ENCODE peak calls at places on chromosomes 4 and X, in six cellular contexts. K, A, O, V, E and Y are unnamed samples.

GRCh38 chr4:145487626-145488025 is 6.0 kb downstream of the SMAD1 start:
- DNase-seq in K (no peak), A (no peak), O (peak; percentile 35), V (no peak), E (no peak), Y (no peak)

GRCh38 chr4:1479454-1479853 is 73.2 kb upstream of the NKX1-1 start:
- DNase-seq in K (no peak), A (no peak), O (no peak), V (no peak), E (no peak), Y (no peak)

GRCh38 chrX:112642349-112642748 is 37.4 kb downstream of the LHFPL1 start:
- DNase-seq in K (no peak), A (peak; percentile 63), O (peak; percentile 8), V (peak; percentile 21), E (peak; percentile 69), Y (no peak)

GRCh38 chrX:95949588-95949987 is 735.1 kb upstream of the DIAPH2 start:
- DNase-seq in K (no peak), A (no peak), O (no peak), V (no peak), E (no peak), Y (peak; percentile 36)

GRCh38 chr4:80097395-80098177 is 24.6 kb upstream of the ANTXR2 start:
- DNase-seq in K (peak; percentile 10), A (peak; percentile 90), O (no peak), V (peak; percentile 90), E (peak; percentile 86), Y (no peak)

GRCh38 chr4:45317276-45317675 is 590.9 kb upstream of the GNPDA2 start:
- DNase-seq in K (peak; percentile 23), A (peak; percentile 1), O (no peak), V (peak; percentile 4), E (no peak), Y (no peak)

GRCh38 chrX:40146471-40147398 is 49.0 kb upstream of the BCOR start:
- DNase-seq in K (no peak), A (peak; percentile 67), O (no peak), V (no peak), E (no peak), Y (no peak)

GRCh38 chrX:116241001-116241400 is 70.5 kb downstream of the AGTR2 start:
- DNase-seq in K (no peak), A (no peak), O (no peak), V (no peak), E (no peak), Y (no peak)

GRCh38 chrX:67917412-67918010 is 373.7 kb downstream of the AR start:
- DNase-seq in K (no peak), A (no peak), O (no peak), V (no peak), E (no peak), Y (no peak)

GRCh38 chr4:154574311-154574710 is 11.5 kb downstream of the FGB start:
- DNase-seq in K (no peak), A (no peak), O (no peak), V (no peak), E (no peak), Y (no peak)

GRCh38 chr4:112296949-112297483 is at the start of gene ALPK1:
- DNase-seq in K (peak; percentile 71), A (peak; percentile 92), O (no peak), V (peak; percentile 70), E (peak; percentile 92), Y (peak; percentile 52)

GRCh38 chrX:5526191-5526590 is 702.5 kb downstream of the NLGN4X start:
- DNase-seq in K (no peak), A (no peak), O (no peak), V (no peak), E (no peak), Y (no peak)

GRCh38 chr4:150256841-150257273 is 178.6 kb downstream of the DCLK2 start:
- DNase-seq in K (no peak), A (no peak), O (no peak), V (no peak), E (no peak), Y (peak; percentile 67)

GRCh38 chrX:18964026-18964425 is 19.9 kb downstream of the PHKA2 start:
- DNase-seq in K (no peak), A (no peak), O (no peak), V (no peak), E (no peak), Y (no peak)

GRCh38 chr4:80615099-80615498 is 279.6 kb downstream of the CFAP299 start:
- DNase-seq in K (no peak), A (no peak), O (no peak), V (no peak), E (no peak), Y (no peak)

GRCh38 chr4:55089922-55090321 is 35.5 kb downstream of the KDR start:
- DNase-seq in K (no peak), A (no peak), O (no peak), V (no peak), E (no peak), Y (no peak)

GRCh38 chr4:10605746-10606482 is 78.7 kb downstream of the CLNK start:
- DNase-seq in K (no peak), A (peak; percentile 64), O (no peak), V (no peak), E (no peak), Y (peak; percentile 55)

GRCh38 chrX:65987856-65988255 is 52.0 kb downstream of the VSIG4 start:
- DNase-seq in K (no peak), A (no peak), O (no peak), V (no peak), E (no peak), Y (no peak)

GRCh38 chr4:142129931-142130330 is 493.5 kb downstream of the IL15 start:
- DNase-seq in K (no peak), A (peak; percentile 4), O (no peak), V (no peak), E (no peak), Y (peak; percentile 14)

GRCh38 chr4:139943277-139943676 is 210.7 kb downstream of the MAML3 start:
- DNase-seq in K (no peak), A (no peak), O (no peak), V (no peak), E (no peak), Y (no peak)

GRCh38 chr4:140223056-140223810 is 69.2 kb upstream of the MAML3 start:
- DNase-seq in K (no peak), A (peak; percentile 41), O (no peak), V (peak; percentile 43), E (no peak), Y (no peak)

GRCh38 chrX:44570524-44570923 is 27.9 kb upstream of the FUNDC1 start:
- DNase-seq in K (no peak), A (peak; percentile 60), O (no peak), V (no peak), E (no peak), Y (no peak)

GRCh38 chr4:39044947-39045734 is 12.9 kb upstream of the TMEM156 start:
- DNase-seq in K (no peak), A (peak; percentile 70), O (no peak), V (no peak), E (peak; percentile 34), Y (no peak)

GRCh38 chrX:44431206-44431605 is 87.7 kb upstream of the EFHC2 start:
- DNase-seq in K (no peak), A (peak; percentile 49), O (no peak), V (peak; percentile 14), E (peak; percentile 43), Y (peak; percentile 49)

GRCh38 chr4:160826339-160826679 is 1337.5 kb downstream of the FSTL5 start:
- DNase-seq in K (no peak), A (no peak), O (no peak), V (no peak), E (no peak), Y (no peak)

GRCh38 chrX:102029026-102029425 is 96.5 kb upstream of the TCEAL2 start:
- DNase-seq in K (no peak), A (no peak), O (no peak), V (no peak), E (no peak), Y (no peak)

GRCh38 chrX:120308959-120309872 is 2.0 kb downstream of the TMEM255A start:
- DNase-seq in K (no peak), A (peak; percentile 23), O (peak; percentile 65), V (peak; percentile 22), E (peak; percentile 9), Y (peak; percentile 51)

GRCh38 chr4:175891863-175892262 is 79.8 kb upstream of the GPM6A start:
- DNase-seq in K (no peak), A (peak; percentile 50), O (no peak), V (no peak), E (no peak), Y (peak; percentile 1)

GRCh38 chr4:86549163-86549788 is 44.8 kb upstream of the PTPN13 start:
- DNase-seq in K (no peak), A (peak; percentile 58), O (no peak), V (no peak), E (no peak), Y (peak; percentile 14)

GRCh38 chrX:49919617-49920016 is 2.8 kb upstream of the CLCN5 start:
- DNase-seq in K (no peak), A (peak; percentile 35), O (no peak), V (no peak), E (peak; percentile 19), Y (no peak)

GRCh38 chrX:1386338-1387127 is 5.4 kb downstream of the SLC25A6 start:
- DNase-seq in K (no peak), A (no peak), O (no peak), V (no peak), E (no peak), Y (no peak)